ENCODE peak calls at places on chromosomes 12 and 14, in nine cellular contexts. V is GM20000, K is A549, T is neural crest cell, C is ovary, D is dorsolateral prefrontal cortex, U is pancreas, O is transverse colon, E is H1. W is an unnamed sample.

GRCh38 chr14:75334191-75335051 is 55.8 kb downstream of the FOS start:
- DNase-seq in V (peak), K (no peak), T (no peak), C (no peak), D (no peak), U (no peak), O (peak), E (no peak), W (no peak)

GRCh38 chr12:113391650-113392340 is 11.9 kb downstream of the SDS start:
- DNase-seq in V (no peak), K (no peak), T (no peak), C (no peak), D (no peak), U (no peak), O (no peak), E (no peak), W (no peak)

GRCh38 chr12:95626854-95627253 is 75.6 kb upstream of the USP44 start:
- DNase-seq in V (no peak), K (no peak), T (no peak), C (no peak), D (no peak), U (no peak), O (no peak), E (no peak), W (no peak)

GRCh38 chr12:26795899-26796298 is 37.1 kb downstream of the ITPR2 start:
- DNase-seq in V (no peak), K (no peak), T (no peak), C (no peak), D (no peak), U (no peak), O (no peak), E (no peak), W (no peak)

GRCh38 chr14:59362533-59362932 is 102.6 kb downstream of the GPR135 start:
- DNase-seq in V (no peak), K (no peak), T (no peak), C (no peak), D (no peak), U (no peak), O (no peak), E (no peak), W (no peak)

GRCh38 chr12:6020930-6021329 is 75.9 kb upstream of the ANO2 start:
- DNase-seq in V (no peak), K (no peak), T (no peak), C (no peak), D (no peak), U (no peak), O (no peak), E (no peak), W (no peak)

GRCh38 chr14:59657769-59658168 is 81.2 kb upstream of the CCDC175 start:
- DNase-seq in V (no peak), K (no peak), T (no peak), C (no peak), D (no peak), U (no peak), O (no peak), E (no peak), W (no peak)

GRCh38 chr14:71538949-71539659 is 393.1 kb upstream of the RGS6 start:
- DNase-seq in V (no peak), K (no peak), T (no peak), C (no peak), D (no peak), U (no peak), O (no peak), E (no peak), W (no peak)

GRCh38 chr12:125518074-125518473 is 452.8 kb downstream of the AACS start:
- DNase-seq in V (no peak), K (no peak), T (peak), C (no peak), D (no peak), U (peak), O (no peak), E (peak), W (no peak)

GRCh38 chr12:124727922-124728321 is 135.7 kb downstream of the SCARB1 start:
- DNase-seq in V (no peak), K (peak), T (no peak), C (no peak), D (no peak), U (no peak), O (no peak), E (no peak), W (no peak)

GRCh38 chr12:52984136-52984535 is 22.1 kb upstream of the EIF4B start:
- DNase-seq in V (no peak), K (peak), T (no peak), C (no peak), D (no peak), U (no peak), O (no peak), E (no peak), W (no peak)

GRCh38 chr14:100193417-100194357 is 34.2 kb upstream of the DEGS2 start:
- DNase-seq in V (peak), K (no peak), T (peak), C (no peak), D (peak), U (no peak), O (no peak), E (no peak), W (no peak)

GRCh38 chr14:25042362-25043299 is 7.3 kb downstream of the STXBP6 start:
- DNase-seq in V (no peak), K (peak), T (no peak), C (no peak), D (no peak), U (peak), O (peak), E (no peak), W (no peak)

GRCh38 chr12:81450920-81451739 is 308.0 kb downstream of the PPFIA2 start:
- DNase-seq in V (peak), K (peak), T (peak), C (no peak), D (peak), U (peak), O (no peak), E (peak), W (peak)

GRCh38 chr14:64960762-64961276 is 11.3 kb downstream of the RAB15 start:
- DNase-seq in V (no peak), K (no peak), T (no peak), C (no peak), D (no peak), U (no peak), O (no peak), E (peak), W (no peak)
- TF ChIP-seq CTCF in V (peak), K (no peak), T (peak), C (no peak), D (no peak), U (no peak), O (no peak), E (peak), W (no peak)

GRCh38 chr12:15320881-15321280 is 1.4 kb upstream of the PTPRO start:
- DNase-seq in V (no peak), K (no peak), T (no peak), C (no peak), D (no peak), U (no peak), O (no peak), E (no peak), W (no peak)

GRCh38 chr12:15323530-15323929 is 1.2 kb downstream of the PTPRO start:
- DNase-seq in V (no peak), K (no peak), T (no peak), C (no peak), D (no peak), U (no peak), O (no peak), E (no peak), W (no peak)

DNA sequence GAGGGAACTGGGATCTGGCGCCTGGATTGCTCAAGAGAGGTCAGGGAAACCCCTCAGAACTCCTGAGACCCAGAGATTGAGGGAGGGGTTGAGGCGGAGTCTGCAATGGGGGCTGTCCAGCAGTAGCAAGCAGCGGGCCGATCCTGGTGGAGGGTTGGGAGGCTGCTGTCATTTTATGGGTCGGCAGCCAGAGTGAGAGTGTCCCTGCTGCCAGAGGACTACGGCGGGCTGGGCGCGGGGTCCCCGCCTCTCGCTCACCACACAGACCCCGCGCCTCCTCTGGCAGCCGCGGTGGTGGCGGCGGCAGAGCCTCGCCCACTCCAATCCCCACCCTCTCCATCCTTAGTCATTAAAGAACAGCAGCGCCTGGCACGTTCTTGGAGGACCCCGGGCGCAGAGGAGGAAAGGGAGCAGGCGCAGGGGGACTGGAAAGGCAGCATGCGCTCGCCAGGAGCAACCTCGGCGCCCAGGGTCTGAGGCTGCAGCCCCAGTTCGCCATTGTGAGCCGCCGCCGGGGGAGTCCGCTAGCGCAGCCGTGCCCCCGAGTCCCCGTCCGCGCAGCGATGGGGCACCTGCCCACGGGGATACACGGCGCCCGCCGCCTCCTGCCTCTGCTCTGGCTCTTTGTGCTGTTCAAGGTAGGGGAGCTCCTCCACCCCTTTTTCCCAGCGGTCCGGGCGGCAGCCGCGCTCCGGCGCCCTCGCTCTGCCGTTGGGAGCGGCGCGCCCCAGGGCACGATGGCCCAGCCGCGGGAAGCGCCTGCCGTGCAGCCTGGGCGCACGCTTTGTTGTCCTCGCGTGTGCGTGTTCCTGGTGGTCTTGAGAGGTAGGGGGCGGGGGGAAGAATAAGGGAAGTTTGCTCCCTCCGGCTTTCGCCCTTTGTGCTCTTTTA is at the start of gene PTPRO:
- DNase-seq in V (no peak), K (peak), T (peak), C (no peak), D (no peak), U (no peak), O (no peak), E (peak), W (no peak)
- TF ChIP-seq CTCF in V (no peak), K (no peak), T (peak), C (no peak), D (no peak), U (no peak), O (no peak), E (no peak), W (no peak)

DNA sequence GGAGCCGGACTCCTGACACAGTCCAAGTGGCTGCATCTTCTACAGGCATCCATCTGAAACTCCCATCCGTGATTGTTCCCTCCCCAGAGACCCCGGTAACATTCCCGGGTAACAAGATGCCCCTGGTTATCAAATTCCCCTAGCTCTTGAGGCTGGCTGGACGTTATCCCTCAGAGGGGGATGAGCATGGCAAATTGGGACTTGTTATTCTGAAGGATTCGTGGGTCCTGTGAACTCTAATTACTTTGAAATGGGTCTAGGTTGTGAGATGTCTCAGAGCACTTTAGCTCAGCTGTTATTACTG is 642 bp upstream of the PAN2 start:
- DNase-seq in V (no peak), K (no peak), T (no peak), C (no peak), D (no peak), U (no peak), O (no peak), E (no peak), W (no peak)
- TF ChIP-seq CTCF in V (no peak), K (no peak), T (no peak), C (no peak), D (no peak), U (no peak), O (no peak), E (no peak), W (no peak)

DNA sequence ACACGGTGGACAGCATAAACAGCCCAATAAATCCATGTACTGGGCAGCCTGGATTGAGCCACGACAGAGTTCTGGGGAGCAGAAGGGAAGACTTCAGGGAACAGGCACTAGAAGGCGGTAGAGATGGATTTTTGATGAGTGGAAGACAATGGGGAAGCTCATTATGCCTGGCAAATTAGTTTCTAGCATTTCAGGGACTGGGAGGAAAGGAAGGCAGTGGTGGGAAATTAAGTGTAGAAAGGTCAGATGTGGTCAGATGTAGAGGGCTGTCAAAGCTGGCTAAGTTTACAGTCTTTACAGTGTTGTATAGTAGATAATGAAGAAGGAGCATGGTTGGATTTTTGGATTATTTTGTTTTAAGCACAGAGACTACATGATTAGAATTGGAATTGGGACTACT is 9.1 kb downstream of the EGLN3 start:
- DNase-seq in V (no peak), K (no peak), T (no peak), C (no peak), D (no peak), U (no peak), O (no peak), E (no peak), W (no peak)
- TF ChIP-seq CTCF in V (no peak), K (no peak), T (no peak), C (no peak), D (peak), U (no peak), O (no peak), E (no peak), W (no peak)

GRCh38 chr14:23421594-23421993 is 13.5 kb upstream of the MYH6 start:
- DNase-seq in V (no peak), K (no peak), T (no peak), C (no peak), D (no peak), U (no peak), O (no peak), E (no peak), W (no peak)

GRCh38 chr14:23414906-23415820 is 7.1 kb upstream of the MYH6 start:
- DNase-seq in V (no peak), K (no peak), T (no peak), C (no peak), D (no peak), U (peak), O (no peak), E (no peak), W (no peak)

GRCh38 chr14:23415821-23416480 is 7.9 kb upstream of the MYH6 start:
- DNase-seq in V (no peak), K (no peak), T (no peak), C (no peak), D (no peak), U (no peak), O (no peak), E (no peak), W (no peak)

GRCh38 chr14:23416801-23417200 is 8.7 kb upstream of the MYH6 start:
- DNase-seq in V (no peak), K (no peak), T (no peak), C (no peak), D (no peak), U (no peak), O (no peak), E (no peak), W (no peak)

DNA sequence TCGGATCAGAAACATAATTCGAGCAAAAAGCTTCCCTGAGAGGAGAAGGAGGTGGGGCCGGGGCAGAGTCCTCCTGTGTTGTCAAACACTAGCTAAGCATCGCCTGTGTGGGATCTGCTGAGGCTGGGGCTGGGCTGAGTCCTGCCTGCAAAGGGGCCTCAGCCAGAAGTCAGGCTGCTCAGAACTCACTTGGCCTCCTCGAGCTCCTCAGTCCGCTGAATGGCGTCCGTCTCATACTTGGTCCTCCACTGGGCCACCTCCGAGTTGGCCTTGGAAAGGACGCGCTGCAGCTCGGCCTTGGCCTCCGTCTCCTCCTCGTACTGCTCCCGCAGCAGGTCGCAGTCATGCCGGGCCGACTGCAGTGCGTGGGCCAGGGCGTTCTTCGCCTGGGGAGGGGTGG is 9.9 kb upstream of the MYH6 start:
- DNase-seq in V (no peak), K (no peak), T (no peak), C (no peak), D (no peak), U (no peak), O (no peak), E (no peak), W (no peak)
- TF ChIP-seq CTCF in V (no peak), K (no peak), T (no peak), C (no peak), D (no peak), U (no peak), O (no peak), E (no peak), W (no peak)

DNA sequence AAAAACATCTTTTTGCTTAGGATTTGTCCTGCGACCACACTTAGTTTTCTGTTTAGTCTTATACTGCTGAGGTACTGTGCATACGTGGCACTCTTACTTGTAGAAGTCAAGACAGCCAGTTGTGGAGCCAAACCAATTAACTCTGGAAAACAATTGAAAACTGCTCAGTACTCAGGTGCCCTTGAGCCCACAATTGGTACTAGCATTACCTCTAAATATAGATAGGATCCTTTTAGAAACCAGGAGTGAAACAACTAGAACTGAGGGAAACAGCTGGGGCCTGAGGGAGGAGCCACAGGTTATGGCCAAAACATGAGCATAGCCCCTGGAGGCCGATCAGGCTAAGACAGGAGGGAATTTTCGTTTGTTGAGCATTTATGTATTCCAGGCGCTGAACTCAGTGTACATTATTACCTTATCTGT is 2.5 kb downstream of the SPATS2 start:
- DNase-seq in V (peak), K (peak), T (no peak), C (no peak), D (no peak), U (no peak), O (peak), E (no peak), W (no peak)
- TF ChIP-seq CTCF in V (peak), K (peak), T (peak), C (no peak), D (no peak), U (peak), O (peak), E (peak), W (peak)

GRCh38 chr14:69090187-69090789 is 62.6 kb downstream of the DCAF5 start:
- DNase-seq in V (no peak), K (peak), T (no peak), C (no peak), D (no peak), U (no peak), O (peak), E (no peak), W (no peak)
- TF ChIP-seq CTCF in V (peak), K (peak), T (peak), C (peak), D (peak), U (peak), O (peak), E (peak), W (peak)

W was measured in AG09319.